ENCODE peak calls at places on chromosomes 1 and 21, in seven cellular contexts. One of them, this sample, is unnamed.
A peak's percentile ranks its signal among the peaks of the same experiment; 100 is the strongest.

GRCh38 chr1:9900142-9901043 is 9.7 kb downstream of the CTNNBIP1 start:
- DNase-seq in left ventricle myocardium inferior: peak; percentile 79
- DNase-seq in GM13976: peak; percentile 23
- DNase-seq in nephron progenitor cell: no peak
- DNase-seq in HFFc6: no peak
- DNase-seq in GM20000: no peak
- DNase-seq in RWPE1: no peak
- DNase-seq in this sample: no peak

GRCh38 chr21:31557956-31558838 is 101.3 kb upstream of the SOD1 start:
- DNase-seq in GM20000: peak; percentile 46
- DNase-seq in GM13976: peak; percentile 33
- DNase-seq in nephron progenitor cell: peak; percentile 69
- DNase-seq in RWPE1: peak; percentile 23
- DNase-seq in left ventricle myocardium inferior: no peak
- DNase-seq in HFFc6: no peak
- DNase-seq in this sample: no peak

GRCh38 chr1:87134625-87135024 is 194.1 kb upstream of the LMO4 start:
- DNase-seq in nephron progenitor cell: no peak
- DNase-seq in left ventricle myocardium inferior: no peak
- DNase-seq in GM20000: no peak
- DNase-seq in GM13976: no peak
- DNase-seq in RWPE1: no peak
- DNase-seq in HFFc6: no peak
- DNase-seq in this sample: no peak

GRCh38 chr1:181090653-181091126 is 2.2 kb downstream of the IER5 start:
- DNase-seq in nephron progenitor cell: no peak
- DNase-seq in GM20000: no peak
- DNase-seq in RWPE1: no peak
- DNase-seq in HFFc6: no peak
- DNase-seq in GM13976: no peak
- DNase-seq in left ventricle myocardium inferior: no peak
- DNase-seq in this sample: peak; percentile 25

GRCh38 chr1:37058424-37058988 is 24.2 kb upstream of the GRIK3 start:
- DNase-seq in RWPE1: no peak
- DNase-seq in left ventricle myocardium inferior: no peak
- DNase-seq in GM20000: no peak
- DNase-seq in GM13976: no peak
- DNase-seq in HFFc6: no peak
- DNase-seq in nephron progenitor cell: no peak
- DNase-seq in this sample: no peak

GRCh38 chr1:10980094-10980577 is 32.3 kb upstream of the TARDBP start:
- DNase-seq in RWPE1: peak; percentile 55
- DNase-seq in HFFc6: peak; percentile 66
- DNase-seq in left ventricle myocardium inferior: peak; percentile 75
- DNase-seq in GM20000: no peak
- DNase-seq in GM13976: no peak
- DNase-seq in nephron progenitor cell: peak; percentile 68
- DNase-seq in this sample: peak; percentile 83

GRCh38 chr1:179889619-179890018 is 7.5 kb downstream of the TOR1AIP1 start:
- DNase-seq in left ventricle myocardium inferior: no peak
- DNase-seq in nephron progenitor cell: no peak
- DNase-seq in GM13976: no peak
- DNase-seq in RWPE1: no peak
- DNase-seq in GM20000: no peak
- DNase-seq in HFFc6: no peak
- DNase-seq in this sample: no peak

GRCh38 chr1:230424440-230425251 is 1.5 kb downstream of the PGBD5 start:
- DNase-seq in HFFc6: no peak
- DNase-seq in GM20000: no peak
- DNase-seq in RWPE1: no peak
- DNase-seq in nephron progenitor cell: peak; percentile 25
- DNase-seq in GM13976: no peak
- DNase-seq in left ventricle myocardium inferior: no peak
- DNase-seq in this sample: no peak

GRCh38 chr1:150955274-150955673 is 19.4 kb downstream of the CERS2 start:
- DNase-seq in RWPE1: no peak
- DNase-seq in nephron progenitor cell: no peak
- DNase-seq in HFFc6: no peak
- DNase-seq in GM13976: no peak
- DNase-seq in left ventricle myocardium inferior: no peak
- DNase-seq in GM20000: no peak
- DNase-seq in this sample: no peak

GRCh38 chr1:110212165-110213142 is 2.3 kb downstream of the KCNC4 start:
- DNase-seq in HFFc6: no peak
- DNase-seq in left ventricle myocardium inferior: no peak
- DNase-seq in GM13976: no peak
- DNase-seq in nephron progenitor cell: peak; percentile 27
- DNase-seq in RWPE1: no peak
- DNase-seq in GM20000: no peak
- DNase-seq in this sample: peak; percentile 29

GRCh38 chr1:79811173-79811572 is 804.6 kb upstream of the ADGRL4 start:
- DNase-seq in GM13976: no peak
- DNase-seq in RWPE1: peak; percentile 20
- DNase-seq in GM20000: no peak
- DNase-seq in HFFc6: peak; percentile 96
- DNase-seq in left ventricle myocardium inferior: no peak
- DNase-seq in nephron progenitor cell: no peak
- DNase-seq in this sample: peak; percentile 84

GRCh38 chr1:41365320-41365633 is 4.0 kb downstream of the FOXO6 start:
- DNase-seq in GM13976: no peak
- DNase-seq in RWPE1: no peak
- DNase-seq in GM20000: no peak
- DNase-seq in nephron progenitor cell: no peak
- DNase-seq in left ventricle myocardium inferior: no peak
- DNase-seq in HFFc6: no peak
- DNase-seq in this sample: no peak

GRCh38 chr1:177556163-177556562 is 385.4 kb downstream of the BRINP2 start:
- DNase-seq in GM13976: no peak
- DNase-seq in RWPE1: no peak
- DNase-seq in GM20000: no peak
- DNase-seq in HFFc6: no peak
- DNase-seq in nephron progenitor cell: no peak
- DNase-seq in left ventricle myocardium inferior: no peak
- DNase-seq in this sample: no peak

GRCh38 chr1:197269053-197269452 is 1.0 kb downstream of the CRB1 start:
- DNase-seq in GM13976: no peak
- DNase-seq in left ventricle myocardium inferior: no peak
- DNase-seq in GM20000: no peak
- DNase-seq in RWPE1: no peak
- DNase-seq in nephron progenitor cell: no peak
- DNase-seq in HFFc6: no peak
- DNase-seq in this sample: no peak

GRCh38 chr1:16461681-16462080 is 21.2 kb downstream of the NECAP2 start:
- DNase-seq in RWPE1: no peak
- DNase-seq in left ventricle myocardium inferior: no peak
- DNase-seq in GM20000: no peak
- DNase-seq in nephron progenitor cell: no peak
- DNase-seq in GM13976: no peak
- DNase-seq in HFFc6: no peak
- DNase-seq in this sample: no peak

GRCh38 chr21:45747802-45748445 is 104.4 kb downstream of the PCBP3 start:
- DNase-seq in left ventricle myocardium inferior: no peak
- DNase-seq in GM20000: no peak
- DNase-seq in nephron progenitor cell: no peak
- DNase-seq in RWPE1: peak; percentile 82
- DNase-seq in HFFc6: peak; percentile 9
- DNase-seq in GM13976: no peak
- DNase-seq in this sample: peak; percentile 47

GRCh38 chr1:205161071-205161470 is 39.3 kb upstream of the RBBP5 start:
- DNase-seq in left ventricle myocardium inferior: no peak
- DNase-seq in RWPE1: no peak
- DNase-seq in HFFc6: no peak
- DNase-seq in GM13976: no peak
- DNase-seq in nephron progenitor cell: no peak
- DNase-seq in GM20000: no peak
- DNase-seq in this sample: no peak
- TF ChIP-seq CTCF in left ventricle myocardium inferior: no peak
- TF ChIP-seq CTCF in RWPE1: no peak
- TF ChIP-seq CTCF in HFFc6: no peak
- TF ChIP-seq CTCF in GM13976: no peak
- TF ChIP-seq CTCF in nephron progenitor cell: no peak
- TF ChIP-seq CTCF in GM20000: no peak
- TF ChIP-seq CTCF in this sample: no peak

GRCh38 chr1:29344336-29344735 is 108.0 kb downstream of the PTPRU start:
- DNase-seq in HFFc6: no peak
- DNase-seq in left ventricle myocardium inferior: no peak
- DNase-seq in GM13976: no peak
- DNase-seq in RWPE1: no peak
- DNase-seq in nephron progenitor cell: no peak
- DNase-seq in GM20000: no peak
- DNase-seq in this sample: no peak

GRCh38 chr1:29343476-29343875 is 107.2 kb downstream of the PTPRU start:
- DNase-seq in GM20000: no peak
- DNase-seq in nephron progenitor cell: no peak
- DNase-seq in GM13976: no peak
- DNase-seq in left ventricle myocardium inferior: no peak
- DNase-seq in RWPE1: no peak
- DNase-seq in HFFc6: no peak
- DNase-seq in this sample: no peak

GRCh38 chr1:29341936-29342335 is 105.6 kb downstream of the PTPRU start:
- DNase-seq in RWPE1: no peak
- DNase-seq in left ventricle myocardium inferior: no peak
- DNase-seq in HFFc6: no peak
- DNase-seq in GM13976: no peak
- DNase-seq in nephron progenitor cell: no peak
- DNase-seq in GM20000: no peak
- DNase-seq in this sample: no peak

GRCh38 chr1:29342351-29342750 is 106.0 kb downstream of the PTPRU start:
- DNase-seq in RWPE1: no peak
- DNase-seq in left ventricle myocardium inferior: no peak
- DNase-seq in GM20000: no peak
- DNase-seq in nephron progenitor cell: no peak
- DNase-seq in GM13976: no peak
- DNase-seq in HFFc6: no peak
- DNase-seq in this sample: no peak

DNA sequence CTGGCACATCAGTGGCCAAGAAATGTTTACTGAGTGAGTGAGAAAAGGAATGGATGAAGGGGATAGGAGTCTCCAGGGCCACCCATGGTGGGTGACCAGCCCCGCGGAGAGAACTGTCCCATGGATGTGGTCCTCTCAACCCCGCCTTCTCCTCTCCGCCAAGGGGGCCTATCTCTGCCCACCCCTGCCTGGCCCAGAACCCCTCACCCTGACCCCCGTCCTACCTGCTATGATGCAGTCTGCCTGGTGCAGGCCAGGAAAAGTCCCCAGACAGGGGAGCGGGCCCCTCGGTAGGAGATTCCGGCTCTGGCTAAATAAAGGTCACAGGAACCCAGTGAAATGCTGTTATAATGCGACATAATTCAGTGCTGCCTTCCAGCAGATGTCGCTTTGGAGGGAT is 107.6 kb downstream of the PTPRU start:
- DNase-seq in left ventricle myocardium inferior: no peak
- DNase-seq in HFFc6: no peak
- DNase-seq in nephron progenitor cell: no peak
- DNase-seq in GM20000: no peak
- DNase-seq in GM13976: no peak
- DNase-seq in RWPE1: no peak
- DNase-seq in this sample: no peak
- TF ChIP-seq CTCF in left ventricle myocardium inferior: no peak
- TF ChIP-seq CTCF in HFFc6: no peak
- TF ChIP-seq CTCF in nephron progenitor cell: no peak
- TF ChIP-seq CTCF in GM20000: no peak
- TF ChIP-seq CTCF in GM13976: no peak
- TF ChIP-seq CTCF in RWPE1: no peak
- TF ChIP-seq CTCF in this sample: no peak

GRCh38 chr1:20972855-20973254 is 185.7 kb upstream of the HP1BP3 start:
- DNase-seq in HFFc6: no peak
- DNase-seq in nephron progenitor cell: no peak
- DNase-seq in left ventricle myocardium inferior: no peak
- DNase-seq in GM20000: no peak
- DNase-seq in RWPE1: no peak
- DNase-seq in GM13976: no peak
- DNase-seq in this sample: no peak
- TF ChIP-seq CTCF in HFFc6: no peak
- TF ChIP-seq CTCF in nephron progenitor cell: no peak
- TF ChIP-seq CTCF in left ventricle myocardium inferior: no peak
- TF ChIP-seq CTCF in GM20000: no peak
- TF ChIP-seq CTCF in RWPE1: no peak
- TF ChIP-seq CTCF in GM13976: no peak
- TF ChIP-seq CTCF in this sample: no peak

DNA sequence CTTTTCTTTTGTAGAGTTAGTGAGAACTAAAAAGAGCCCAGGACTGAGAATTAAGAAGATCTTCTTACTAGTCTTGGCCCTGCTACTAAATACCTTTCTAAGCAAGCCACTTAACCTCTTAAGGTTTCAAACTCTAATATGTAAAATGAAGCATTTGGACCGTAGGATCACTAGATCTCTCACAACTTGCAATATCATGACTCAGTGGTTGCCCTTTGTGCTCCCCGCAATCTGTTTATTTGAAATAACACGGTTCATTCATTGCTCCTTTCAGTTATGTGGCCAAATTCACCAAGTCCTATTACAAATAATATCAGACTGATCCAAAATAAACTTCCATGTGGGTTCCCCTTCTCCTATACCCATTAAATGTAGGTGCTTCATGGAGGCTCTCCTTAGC is 10.8 kb downstream of the PALMD start:
- DNase-seq in RWPE1: no peak
- DNase-seq in GM20000: no peak
- DNase-seq in nephron progenitor cell: no peak
- DNase-seq in GM13976: no peak
- DNase-seq in HFFc6: no peak
- DNase-seq in left ventricle myocardium inferior: no peak
- DNase-seq in this sample: no peak
- TF ChIP-seq CTCF in RWPE1: no peak
- TF ChIP-seq CTCF in GM20000: no peak
- TF ChIP-seq CTCF in nephron progenitor cell: no peak
- TF ChIP-seq CTCF in GM13976: no peak
- TF ChIP-seq CTCF in HFFc6: no peak
- TF ChIP-seq CTCF in left ventricle myocardium inferior: no peak
- TF ChIP-seq CTCF in this sample: no peak

DNA sequence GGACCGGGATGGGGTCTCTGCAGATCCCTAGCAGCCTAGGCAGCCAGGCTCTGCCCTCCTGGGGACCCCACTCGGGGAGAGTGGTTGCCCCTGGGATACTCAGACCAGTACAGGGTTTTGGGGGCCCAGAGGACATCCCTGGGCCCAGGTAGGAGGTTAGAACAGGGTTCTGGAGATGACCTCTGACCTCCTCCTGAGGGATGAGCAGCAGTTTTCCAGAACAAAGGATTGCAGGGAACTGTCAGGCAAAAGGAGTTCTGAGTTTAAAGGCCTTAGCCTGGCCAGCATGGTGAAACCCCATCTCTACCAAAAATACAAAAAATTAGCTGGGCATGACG is 20.4 kb upstream of the VPS13D start:
- DNase-seq in GM20000: no peak
- DNase-seq in HFFc6: no peak
- DNase-seq in nephron progenitor cell: no peak
- DNase-seq in left ventricle myocardium inferior: no peak
- DNase-seq in RWPE1: no peak
- DNase-seq in GM13976: no peak
- DNase-seq in this sample: no peak
- TF ChIP-seq CTCF in GM20000: no peak
- TF ChIP-seq CTCF in HFFc6: no peak
- TF ChIP-seq CTCF in nephron progenitor cell: no peak
- TF ChIP-seq CTCF in left ventricle myocardium inferior: no peak
- TF ChIP-seq CTCF in RWPE1: no peak
- TF ChIP-seq CTCF in GM13976: no peak
- TF ChIP-seq CTCF in this sample: no peak

GRCh38 chr1:117059678-117060440 is at the start of gene TTF2:
- DNase-seq in GM20000: peak; percentile 95
- DNase-seq in left ventricle myocardium inferior: peak; percentile 88
- DNase-seq in HFFc6: peak; percentile 98
- DNase-seq in nephron progenitor cell: peak; percentile 95
- DNase-seq in RWPE1: peak; percentile 100
- DNase-seq in GM13976: peak; percentile 96
- DNase-seq in this sample: peak; percentile 97
- TF ChIP-seq CTCF in GM20000: peak; percentile 3
- TF ChIP-seq CTCF in left ventricle myocardium inferior: peak; percentile 51
- TF ChIP-seq CTCF in HFFc6: peak; percentile 57
- TF ChIP-seq CTCF in nephron progenitor cell: no peak
- TF ChIP-seq CTCF in RWPE1: no peak
- TF ChIP-seq CTCF in GM13976: peak; percentile 11
- TF ChIP-seq CTCF in this sample: peak; percentile 38

This sample was measured in fibroblast of the aortic adventitia.